ENCODE peak calls at places on chromosome 15, in eight cellular contexts. P is endothelial cell of umbilical vein; O is heart left ventricle; R is transverse colon; B is H9; W is mesothelial cell of epicardium; N is lung; I is activated CD8-positive, alpha-beta T cell treated with anti-CD3 and anti-CD28 coated beads for 36 hours. V is an unnamed sample.

GRCh38 chr15:29046946-29047345 is 161.2 kb downstream of the APBA2 start:
- DNase-seq in P (no peak), O (no peak), B (no peak), R (no peak), N (no peak), W (no peak), I (no peak), V (no peak)

GRCh38 chr15:74963213-74963612 is 6.6 kb upstream of the RPP25 start:
- DNase-seq in W (no peak), O (no peak), P (no peak), R (no peak), B (no peak), I (no peak), N (no peak), V (no peak)

GRCh38 chr15:52348056-52348745 is 52.6 kb upstream of the MYO5C start:
- DNase-seq in O (no peak), R (no peak), I (no peak), P (no peak), B (no peak), W (no peak), N (peak), V (no peak)

GRCh38 chr15:40843885-40844542 is at the start of gene SPINT1:
- DNase-seq in B (peak), P (no peak), I (peak), W (peak), R (peak), O (no peak), N (peak), V (peak)

GRCh38 chr15:57138260-57138895 is 219.9 kb downstream of the TCF12 start:
- DNase-seq in O (no peak), R (peak), B (peak), P (peak), N (peak), I (no peak), W (no peak), V (peak)

GRCh38 chr15:32641517-32642059 is at the start of gene SCG5:
- DNase-seq in N (no peak), O (no peak), R (peak), I (no peak), W (peak), B (peak), P (peak), V (no peak)

GRCh38 chr15:77052556-77052955 is 18.4 kb downstream of the TSPAN3 start:
- DNase-seq in I (no peak), R (no peak), O (no peak), B (no peak), W (no peak), N (no peak), P (no peak), V (no peak)

GRCh38 chr15:45389351-45389750 is 11.0 kb upstream of the GATM start:
- DNase-seq in N (no peak), I (no peak), R (no peak), B (no peak), O (no peak), P (no peak), W (no peak), V (no peak)

GRCh38 chr15:89068325-89068784 is 19.9 kb upstream of the ABHD2 start:
- DNase-seq in W (no peak), P (no peak), N (no peak), I (peak), R (no peak), O (no peak), B (no peak), V (peak)

GRCh38 chr15:28903555-28903954 is 17.8 kb downstream of the APBA2 start:
- DNase-seq in R (no peak), N (no peak), I (no peak), P (no peak), B (no peak), W (no peak), O (no peak), V (no peak)

GRCh38 chr15:57377478-57377847 is 1.2 kb downstream of the CGNL1 start:
- DNase-seq in R (no peak), N (no peak), B (no peak), I (no peak), W (no peak), P (peak), O (no peak), V (peak)

GRCh38 chr15:40927497-40928346 is 1.4 kb upstream of the DLL4 start:
- DNase-seq in P (no peak), O (peak), I (peak), N (no peak), W (no peak), R (peak), B (no peak), V (no peak)

GRCh38 chr15:39247574-39247973 is 333.3 kb upstream of the THBS1 start:
- DNase-seq in O (no peak), I (no peak), B (no peak), R (no peak), N (no peak), P (peak), W (no peak), V (no peak)

GRCh38 chr15:25089577-25089976 is 134.8 kb downstream of the SNRPN start:
- DNase-seq in B (peak), I (no peak), P (no peak), R (no peak), W (no peak), O (no peak), N (no peak), V (no peak)

GRCh38 chr15:95894407-95894956 is 436.0 kb upstream of the NR2F2 start:
- DNase-seq in R (no peak), P (peak), W (no peak), N (no peak), I (no peak), B (no peak), O (no peak), V (no peak)

GRCh38 chr15:66863382-66864085 is 161.5 kb downstream of the SMAD6 start:
- DNase-seq in R (peak), B (peak), N (no peak), W (no peak), O (no peak), I (no peak), P (no peak), V (no peak)

GRCh38 chr15:82298520-82298919 is 35.9 kb downstream of the SAXO2 start:
- DNase-seq in B (no peak), P (no peak), R (peak), W (no peak), I (peak), O (no peak), N (peak), V (no peak)

GRCh38 chr15:28125673-28126651 is 26.8 kb upstream of the OCA2 start:
- DNase-seq in I (no peak), P (peak), O (no peak), N (no peak), W (no peak), R (no peak), B (no peak), V (no peak)

GRCh38 chr15:42137461-42138261 is 18.8 kb downstream of the PLA2G4F start:
- DNase-seq in R (no peak), N (peak), B (peak), O (no peak), I (peak), P (peak), W (no peak), V (peak)

GRCh38 chr15:82933576-82933975 is 18.9 kb downstream of the HOMER2 start:
- DNase-seq in N (no peak), P (no peak), O (no peak), B (no peak), W (no peak), I (peak), R (no peak), V (no peak)

GRCh38 chr15:69996842-69997478 is 100.8 kb downstream of the TLE3 start:
- DNase-seq in P (no peak), N (no peak), B (no peak), R (peak), I (no peak), W (no peak), O (no peak), V (no peak)

GRCh38 chr15:60038111-60038521 is 34.0 kb downstream of the FOXB1 start:
- DNase-seq in O (no peak), N (no peak), B (peak), P (no peak), W (no peak), I (no peak), R (no peak), V (peak)

GRCh38 chr15:82788496-82788895 is 17.4 kb downstream of the FSD2 start:
- DNase-seq in B (no peak), P (no peak), R (no peak), N (no peak), I (no peak), W (no peak), O (no peak), V (no peak)

GRCh38 chr15:89441295-89441762 is 55.1 kb downstream of the RHCG start:
- DNase-seq in N (no peak), P (no peak), O (no peak), R (peak), W (no peak), I (no peak), B (no peak), V (no peak)

GRCh38 chr15:51121118-51121517 is 26.4 kb upstream of the TNFAIP8L3 start:
- DNase-seq in I (peak), B (no peak), N (peak), W (no peak), O (no peak), P (peak), R (no peak), V (peak)

GRCh38 chr15:61050844-61051569 is 178.1 kb downstream of the RORA start:
- DNase-seq in I (no peak), B (no peak), W (no peak), P (no peak), N (no peak), O (no peak), R (no peak), V (no peak)

GRCh38 chr15:83746231-83746630 is 92.3 kb downstream of the ADAMTSL3 start:
- DNase-seq in R (no peak), I (no peak), O (no peak), B (no peak), P (no peak), W (no peak), N (no peak), V (peak)

GRCh38 chr15:95724908-95725633 is 605.4 kb upstream of the NR2F2 start:
- DNase-seq in R (no peak), I (no peak), N (no peak), P (no peak), W (no peak), B (no peak), O (no peak), V (no peak)

GRCh38 chr15:95646892-95647291 is 683.6 kb upstream of the NR2F2 start:
- DNase-seq in W (no peak), O (no peak), N (no peak), B (no peak), P (no peak), R (no peak), I (no peak), V (no peak)

GRCh38 chr15:100175406-100176114 is 166.2 kb downstream of the ADAMTS17 start:
- DNase-seq in N (no peak), R (no peak), O (no peak), I (no peak), P (no peak), B (no peak), W (no peak), V (no peak)

GRCh38 chr15:45550436-45550835 is 27.9 kb upstream of the SLC30A4 start:
- DNase-seq in P (no peak), R (no peak), W (no peak), N (no peak), O (no peak), I (no peak), B (no peak), V (peak)

GRCh38 chr15:68699881-68700394 is 120.8 kb downstream of the ANP32A start:
- DNase-seq in O (peak), I (no peak), N (no peak), P (no peak), B (no peak), R (no peak), W (no peak), V (no peak)

GRCh38 chr15:69325456-69325971 is 26.8 kb downstream of the PAQR5 start:
- DNase-seq in I (no peak), R (no peak), O (no peak), B (no peak), W (no peak), P (no peak), N (no peak), V (no peak)

GRCh38 chr15:74127954-74128784 is 2.2 kb upstream of the ISLR2 start:
- DNase-seq in W (no peak), R (no peak), P (no peak), B (no peak), O (peak), I (peak), N (no peak), V (no peak)

GRCh38 chr15:31396881-31397560 is 70.4 kb downstream of the KLF13 start:
- DNase-seq in W (no peak), O (peak), N (peak), B (peak), R (peak), I (no peak), P (peak), V (peak)
- TF ChIP-seq CTCF in W (no peak), O (no peak), N (no peak), B (peak), R (no peak), I (no peak), P (no peak), V (no peak)

GRCh38 chr15:93658026-93658790 is 569.2 kb upstream of the RGMA start:
- DNase-seq in B (no peak), O (no peak), R (no peak), N (no peak), P (no peak), W (no peak), I (no peak), V (no peak)

DNA sequence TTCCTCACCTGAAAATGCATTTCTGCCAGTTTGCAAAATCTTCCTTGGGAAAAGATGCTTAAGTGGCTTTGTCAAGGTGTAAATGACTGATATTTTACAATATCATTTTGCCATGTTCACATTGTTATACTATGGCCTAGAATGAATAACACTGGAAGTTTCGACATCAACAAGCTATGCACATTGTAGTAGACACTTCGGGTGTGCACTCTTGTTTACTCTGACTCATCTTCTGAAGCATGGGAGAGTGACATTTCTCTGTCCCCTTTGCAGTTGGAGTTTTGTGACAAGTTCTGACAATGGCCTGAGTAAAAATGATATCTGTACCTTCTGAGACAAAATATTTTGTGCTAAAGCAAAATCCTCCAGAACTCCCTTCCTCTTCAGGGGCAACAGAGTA is 567.0 kb upstream of the RGMA start:
- DNase-seq in B (no peak), I (no peak), P (no peak), O (no peak), W (no peak), R (no peak), N (no peak), V (peak)
- TF ChIP-seq CTCF in B (no peak), I (no peak), P (no peak), O (no peak), W (no peak), R (no peak), N (no peak), V (no peak)

DNA sequence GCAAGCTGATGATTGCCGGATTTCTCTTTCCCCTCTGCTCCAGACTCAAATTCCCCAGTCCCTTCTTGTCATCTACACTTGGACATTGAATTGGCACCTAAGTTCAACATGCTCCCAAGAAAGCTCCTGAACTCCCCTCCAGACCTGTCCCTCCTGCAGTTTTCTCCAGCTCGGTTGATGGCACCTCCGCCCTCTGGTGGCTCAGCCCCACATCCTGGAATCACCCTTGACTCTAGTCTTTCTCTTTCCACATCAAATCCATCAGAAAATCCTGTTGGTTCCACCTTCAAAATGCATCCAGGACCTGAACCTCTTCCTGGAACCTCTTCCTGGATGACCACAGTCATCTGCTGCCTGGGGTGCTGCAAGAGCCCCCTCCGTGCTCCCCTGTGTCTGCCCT is 60.1 kb downstream of the RASGRF1 start:
- DNase-seq in W (no peak), N (no peak), R (no peak), B (no peak), O (no peak), I (no peak), P (no peak), V (no peak)
- TF ChIP-seq CTCF in W (no peak), N (no peak), R (no peak), B (peak), O (no peak), I (no peak), P (no peak), V (no peak)

DNA sequence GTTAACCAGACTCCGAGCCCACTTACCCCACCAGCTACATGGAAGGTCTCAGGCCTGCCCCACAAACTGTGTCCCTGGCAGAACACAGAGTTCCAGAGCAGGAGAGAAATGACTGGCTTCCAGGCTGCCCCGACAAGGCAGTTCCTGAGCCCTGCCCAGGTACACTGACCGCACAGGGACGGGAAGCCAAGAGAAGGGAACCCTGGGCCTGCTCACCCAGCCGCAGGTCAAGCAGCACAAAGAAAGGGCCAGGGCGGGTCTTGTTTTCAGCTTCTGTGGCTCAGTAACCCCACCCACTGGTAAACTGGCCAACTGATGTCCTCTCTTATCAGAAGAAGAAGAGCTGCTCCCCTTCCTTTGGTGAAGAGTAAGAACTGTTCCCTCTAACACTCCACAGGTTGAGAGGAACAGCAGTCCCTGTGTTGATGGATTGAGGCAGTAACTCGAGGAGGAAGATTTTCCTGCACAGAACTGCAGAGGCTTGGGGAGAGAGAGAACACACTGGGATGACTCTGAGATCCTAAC is 68.4 kb downstream of the CRTC3 start:
- DNase-seq in O (peak), R (peak), W (no peak), P (peak), B (peak), I (peak), N (peak), V (no peak)
- TF ChIP-seq CTCF in O (no peak), R (peak), W (no peak), P (no peak), B (peak), I (no peak), N (no peak), V (no peak)

GRCh38 chr15:101528917-101529299 is 39.4 kb upstream of the PCSK6 start:
- DNase-seq in I (no peak), W (no peak), O (no peak), R (no peak), B (no peak), N (peak), P (no peak), V (no peak)
- TF ChIP-seq CTCF in I (no peak), W (no peak), O (no peak), R (no peak), B (no peak), N (no peak), P (no peak), V (no peak)

V was measured in RWPE1.